ENCODE peak calls at places on chromosome 5, in six cellular contexts. One of them, this sample, is unnamed. For H3K4me1 and H3K36me3, the result is how much of the 10 kb centered on the place peaks cover.

GRCh38 chr5:123382252-123382651 is 41.0 kb downstream of the CEP120 start:
- DNase-seq in psoas muscle: no peak
- DNase-seq in CD8-positive, alpha-beta memory T cell: no peak
- DNase-seq in colonic mucosa: no peak
- DNase-seq in A673: no peak
- DNase-seq in HCT116: no peak
- DNase-seq in this sample: no peak

GRCh38 chr5:43469671-43470396 is 13.8 kb downstream of the TMEM267 start:
- DNase-seq in CD8-positive, alpha-beta memory T cell: no peak
- DNase-seq in psoas muscle: no peak
- DNase-seq in HCT116: no peak
- DNase-seq in colonic mucosa: no peak
- DNase-seq in A673: no peak
- DNase-seq in this sample: no peak

GRCh38 chr5:37900692-37901091 is 60.9 kb upstream of the GDNF start:
- DNase-seq in colonic mucosa: peak
- DNase-seq in CD8-positive, alpha-beta memory T cell: no peak
- DNase-seq in A673: peak
- DNase-seq in psoas muscle: peak
- DNase-seq in HCT116: peak
- DNase-seq in this sample: peak

GRCh38 chr5:43245724-43246385 is 53.8 kb downstream of the NIM1K start:
- DNase-seq in A673: no peak
- DNase-seq in psoas muscle: no peak
- DNase-seq in colonic mucosa: no peak
- DNase-seq in HCT116: no peak
- DNase-seq in CD8-positive, alpha-beta memory T cell: no peak
- DNase-seq in this sample: no peak

GRCh38 chr5:137666901-137667300 is 69.0 kb downstream of the KLHL3 start:
- DNase-seq in A673: no peak
- DNase-seq in HCT116: no peak
- DNase-seq in CD8-positive, alpha-beta memory T cell: no peak
- DNase-seq in psoas muscle: no peak
- DNase-seq in colonic mucosa: no peak
- DNase-seq in this sample: no peak

GRCh38 chr5:154783774-154784460 is 28.7 kb downstream of the LARP1 start:
- DNase-seq in HCT116: no peak
- DNase-seq in CD8-positive, alpha-beta memory T cell: no peak
- DNase-seq in A673: no peak
- DNase-seq in psoas muscle: peak
- DNase-seq in colonic mucosa: no peak
- DNase-seq in this sample: no peak

GRCh38 chr5:110809006-110809405 is 70.2 kb downstream of the SLC25A46 start:
- DNase-seq in HCT116: no peak
- DNase-seq in psoas muscle: no peak
- DNase-seq in CD8-positive, alpha-beta memory T cell: no peak
- DNase-seq in A673: no peak
- DNase-seq in colonic mucosa: no peak
- DNase-seq in this sample: no peak

GRCh38 chr5:142758062-142758802 is 11.9 kb upstream of the ARHGAP26 start:
- DNase-seq in psoas muscle: no peak
- DNase-seq in HCT116: no peak
- DNase-seq in A673: no peak
- DNase-seq in CD8-positive, alpha-beta memory T cell: no peak
- DNase-seq in colonic mucosa: no peak
- DNase-seq in this sample: no peak

GRCh38 chr5:54930736-54931135 is 54.7 kb downstream of the ESM1 start:
- DNase-seq in psoas muscle: no peak
- DNase-seq in CD8-positive, alpha-beta memory T cell: no peak
- DNase-seq in colonic mucosa: no peak
- DNase-seq in A673: no peak
- DNase-seq in HCT116: no peak
- DNase-seq in this sample: no peak

GRCh38 chr5:146873186-146873917 is 5.2 kb downstream of the PPP2R2B start:
- DNase-seq in CD8-positive, alpha-beta memory T cell: no peak
- DNase-seq in A673: no peak
- DNase-seq in psoas muscle: no peak
- DNase-seq in colonic mucosa: no peak
- DNase-seq in HCT116: no peak
- DNase-seq in this sample: no peak

GRCh38 chr5:59959330-59959729 is 65.8 kb upstream of the PDE4D start:
- DNase-seq in colonic mucosa: no peak
- DNase-seq in psoas muscle: no peak
- DNase-seq in A673: no peak
- DNase-seq in HCT116: no peak
- DNase-seq in CD8-positive, alpha-beta memory T cell: no peak
- DNase-seq in this sample: no peak

GRCh38 chr5:122612901-122613300 is 162.0 kb upstream of the SNX2 start:
- DNase-seq in CD8-positive, alpha-beta memory T cell: no peak
- DNase-seq in HCT116: no peak
- DNase-seq in A673: no peak
- DNase-seq in colonic mucosa: no peak
- DNase-seq in psoas muscle: no peak
- DNase-seq in this sample: no peak

GRCh38 chr5:116756531-116756930 is 181.9 kb upstream of the SEMA6A start:
- DNase-seq in CD8-positive, alpha-beta memory T cell: no peak
- DNase-seq in colonic mucosa: no peak
- DNase-seq in psoas muscle: no peak
- DNase-seq in HCT116: no peak
- DNase-seq in A673: no peak
- DNase-seq in this sample: no peak

GRCh38 chr5:128083811-128084227 is 253 bp downstream of the SLC12A2 start:
- DNase-seq in colonic mucosa: no peak
- DNase-seq in CD8-positive, alpha-beta memory T cell: no peak
- DNase-seq in A673: no peak
- DNase-seq in psoas muscle: no peak
- DNase-seq in HCT116: no peak
- DNase-seq in this sample: no peak

GRCh38 chr5:94174748-94175411 is 433.5 kb upstream of the POU5F2 start:
- DNase-seq in HCT116: no peak
- DNase-seq in colonic mucosa: no peak
- DNase-seq in A673: peak
- DNase-seq in CD8-positive, alpha-beta memory T cell: no peak
- DNase-seq in psoas muscle: no peak
- DNase-seq in this sample: no peak

GRCh38 chr5:157611571-157612067 is 36.0 kb upstream of the ADAM19 start:
- DNase-seq in colonic mucosa: no peak
- DNase-seq in A673: no peak
- DNase-seq in CD8-positive, alpha-beta memory T cell: no peak
- DNase-seq in HCT116: no peak
- DNase-seq in psoas muscle: no peak
- DNase-seq in this sample: no peak

GRCh38 chr5:166370928-166371690 is 1920.3 kb upstream of the WWC1 start:
- DNase-seq in CD8-positive, alpha-beta memory T cell: no peak
- DNase-seq in psoas muscle: no peak
- DNase-seq in colonic mucosa: no peak
- DNase-seq in A673: peak
- DNase-seq in HCT116: no peak
- DNase-seq in this sample: no peak

GRCh38 chr5:109455598-109456096 is 45.9 kb upstream of the PJA2 start:
- DNase-seq in psoas muscle: peak
- DNase-seq in HCT116: peak
- DNase-seq in colonic mucosa: no peak
- DNase-seq in CD8-positive, alpha-beta memory T cell: no peak
- DNase-seq in A673: peak
- DNase-seq in this sample: peak

GRCh38 chr5:170755679-170756456 is 27.7 kb upstream of the GABRP start:
- DNase-seq in colonic mucosa: peak
- DNase-seq in A673: peak
- DNase-seq in psoas muscle: no peak
- DNase-seq in HCT116: no peak
- DNase-seq in CD8-positive, alpha-beta memory T cell: no peak
- DNase-seq in this sample: no peak

GRCh38 chr5:67095346-67095871 is 101.2 kb downstream of the CD180 start:
- DNase-seq in CD8-positive, alpha-beta memory T cell: no peak
- DNase-seq in psoas muscle: peak
- DNase-seq in A673: no peak
- DNase-seq in HCT116: no peak
- DNase-seq in colonic mucosa: peak
- DNase-seq in this sample: peak

GRCh38 chr5:94618029-94618492 is 343 bp downstream of the KIAA0825 start:
- DNase-seq in HCT116: peak
- DNase-seq in CD8-positive, alpha-beta memory T cell: no peak
- DNase-seq in A673: peak
- DNase-seq in colonic mucosa: peak
- DNase-seq in psoas muscle: peak
- DNase-seq in this sample: peak

GRCh38 chr5:31854181-31854624 is 215.3 kb downstream of the PDZD2 start:
- DNase-seq in CD8-positive, alpha-beta memory T cell: no peak
- DNase-seq in colonic mucosa: no peak
- DNase-seq in HCT116: no peak
- DNase-seq in psoas muscle: peak
- DNase-seq in A673: peak
- DNase-seq in this sample: peak

GRCh38 chr5:53480474-53481353 is at the start of gene FST:
- DNase-seq in psoas muscle: no peak
- DNase-seq in CD8-positive, alpha-beta memory T cell: no peak
- DNase-seq in A673: no peak
- DNase-seq in HCT116: no peak
- DNase-seq in colonic mucosa: peak
- DNase-seq in this sample: peak

GRCh38 chr5:41252036-41252435 is 38.7 kb upstream of the C6 start:
- DNase-seq in A673: no peak
- DNase-seq in HCT116: no peak
- DNase-seq in psoas muscle: no peak
- DNase-seq in colonic mucosa: no peak
- DNase-seq in CD8-positive, alpha-beta memory T cell: no peak
- DNase-seq in this sample: no peak

GRCh38 chr5:95533106-95533505 is 21.7 kb downstream of the SKIC3 start:
- DNase-seq in colonic mucosa: no peak
- DNase-seq in HCT116: no peak
- DNase-seq in psoas muscle: no peak
- DNase-seq in A673: no peak
- DNase-seq in CD8-positive, alpha-beta memory T cell: no peak
- DNase-seq in this sample: no peak

GRCh38 chr5:126525630-126526245 is 69.3 kb downstream of the ALDH7A1 start:
- DNase-seq in A673: peak
- DNase-seq in psoas muscle: peak
- DNase-seq in colonic mucosa: peak
- DNase-seq in HCT116: peak
- DNase-seq in CD8-positive, alpha-beta memory T cell: no peak
- DNase-seq in this sample: no peak

GRCh38 chr5:10635861-10636350 is 72.0 kb downstream of the ANKRD33B start:
- DNase-seq in CD8-positive, alpha-beta memory T cell: no peak
- DNase-seq in colonic mucosa: no peak
- DNase-seq in A673: no peak
- DNase-seq in HCT116: no peak
- DNase-seq in psoas muscle: no peak
- DNase-seq in this sample: no peak

GRCh38 chr5:65803699-65804426 is 81.9 kb downstream of the NLN start:
- DNase-seq in CD8-positive, alpha-beta memory T cell: no peak
- DNase-seq in HCT116: no peak
- DNase-seq in psoas muscle: no peak
- DNase-seq in A673: no peak
- DNase-seq in colonic mucosa: no peak
- DNase-seq in this sample: no peak

GRCh38 chr5:55742778-55743177 is 4.9 kb downstream of the DDX4 start:
- DNase-seq in psoas muscle: no peak
- DNase-seq in CD8-positive, alpha-beta memory T cell: no peak
- DNase-seq in HCT116: no peak
- DNase-seq in colonic mucosa: no peak
- DNase-seq in A673: no peak
- DNase-seq in this sample: no peak

GRCh38 chr5:132013006-132013689 is 1.7 kb upstream of the ACSL6 start:
- DNase-seq in colonic mucosa: peak
- DNase-seq in HCT116: no peak
- DNase-seq in psoas muscle: no peak
- DNase-seq in CD8-positive, alpha-beta memory T cell: no peak
- DNase-seq in A673: no peak
- DNase-seq in this sample: peak

GRCh38 chr5:55123365-55123764 is 20.9 kb downstream of the GZMA start:
- DNase-seq in A673: no peak
- DNase-seq in HCT116: no peak
- DNase-seq in colonic mucosa: no peak
- DNase-seq in CD8-positive, alpha-beta memory T cell: no peak
- DNase-seq in psoas muscle: no peak
- DNase-seq in this sample: no peak

DNA sequence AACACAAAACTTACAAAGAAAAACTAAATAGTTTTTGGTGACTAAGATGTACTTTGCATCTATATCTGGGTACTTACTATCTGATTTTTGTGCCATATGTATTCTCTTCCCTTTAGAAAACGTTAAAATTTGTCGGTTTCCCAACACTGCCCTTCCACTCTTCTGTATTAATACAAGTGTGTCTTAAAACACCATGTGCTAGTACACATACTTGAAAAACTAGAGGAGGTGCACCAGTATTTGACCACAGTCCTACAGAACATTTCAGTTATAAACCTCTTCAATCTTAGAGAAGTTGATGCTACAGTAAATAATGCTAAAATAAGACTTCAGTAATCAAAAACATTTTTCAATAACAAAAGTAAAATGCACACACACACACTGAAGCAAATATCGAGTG is 251.2 kb downstream of the EFNA5 start:
- DNase-seq in HCT116: no peak
- DNase-seq in colonic mucosa: no peak
- DNase-seq in CD8-positive, alpha-beta memory T cell: no peak
- DNase-seq in A673: no peak
- DNase-seq in psoas muscle: no peak
- DNase-seq in this sample: no peak
- H3K4me1 ChIP-seq in HCT116: under half
- H3K4me1 ChIP-seq in colonic mucosa: under half
- H3K4me1 ChIP-seq in CD8-positive, alpha-beta memory T cell: under half
- H3K4me1 ChIP-seq in A673: under half
- H3K4me1 ChIP-seq in psoas muscle: under half
- H3K4me1 ChIP-seq in this sample: under half

GRCh38 chr5:73442960-73443627 is 5.5 kb downstream of the FOXD1 start:
- DNase-seq in colonic mucosa: no peak
- DNase-seq in CD8-positive, alpha-beta memory T cell: no peak
- DNase-seq in psoas muscle: no peak
- DNase-seq in A673: no peak
- DNase-seq in HCT116: no peak
- DNase-seq in this sample: no peak
- H3K36me3 ChIP-seq in colonic mucosa: under half
- H3K36me3 ChIP-seq in CD8-positive, alpha-beta memory T cell: under half
- H3K36me3 ChIP-seq in psoas muscle: under half
- H3K36me3 ChIP-seq in A673: under half
- H3K36me3 ChIP-seq in HCT116: under half
- H3K36me3 ChIP-seq in this sample: under half

GRCh38 chr5:179912386-179912785 is 4.7 kb upstream of the TBC1D9B start:
- DNase-seq in HCT116: no peak
- DNase-seq in CD8-positive, alpha-beta memory T cell: no peak
- DNase-seq in colonic mucosa: no peak
- DNase-seq in A673: no peak
- DNase-seq in psoas muscle: no peak
- DNase-seq in this sample: no peak
- H3K27ac ChIP-seq in HCT116: no peak
- H3K27ac ChIP-seq in CD8-positive, alpha-beta memory T cell: no peak
- H3K27ac ChIP-seq in colonic mucosa: no peak
- H3K27ac ChIP-seq in A673: no peak
- H3K27ac ChIP-seq in psoas muscle: peak
- H3K27ac ChIP-seq in this sample: no peak

GRCh38 chr5:173826921-173827350 is 61.2 kb upstream of the CPEB4 start:
- DNase-seq in HCT116: no peak
- DNase-seq in psoas muscle: no peak
- DNase-seq in colonic mucosa: no peak
- DNase-seq in A673: no peak
- DNase-seq in CD8-positive, alpha-beta memory T cell: no peak
- DNase-seq in this sample: no peak
- H3K4me1 ChIP-seq in HCT116: under half
- H3K4me1 ChIP-seq in psoas muscle: under half
- H3K4me1 ChIP-seq in colonic mucosa: under half
- H3K4me1 ChIP-seq in A673: under half
- H3K4me1 ChIP-seq in CD8-positive, alpha-beta memory T cell: under half
- H3K4me1 ChIP-seq in this sample: under half